ENCODE peak calls at places on chromosomes 16 and 17, in four cellular contexts. P is heart right ventricle; A is body of pancreas; T is CD4-positive, alpha-beta memory T cell. V is an unnamed sample. For H3K4me1 and H3K9me3, the result is how much of the 10 kb centered on the place peaks cover.

GRCh38 chr16:50310308-50311133 is 44.2 kb downstream of the ADCY7 start:
- DNase-seq in P (no peak), T (no peak), A (no peak), V (no peak)

GRCh38 chr17:82305727-82306300 is 11.6 kb downstream of the CD7 start:
- DNase-seq in T (no peak), P (no peak), A (no peak), V (no peak)

GRCh38 chr16:75025766-75026165 is 26.9 kb downstream of the ZNRF1 start:
- DNase-seq in A (no peak), P (no peak), T (no peak), V (no peak)

GRCh38 chr16:27529962-27530361 is 19.8 kb downstream of the GTF3C1 start:
- DNase-seq in A (no peak), T (no peak), P (no peak), V (no peak)

GRCh38 chr17:62644487-62645173 is 17.2 kb downstream of the MRC2 start:
- DNase-seq in P (no peak), T (no peak), A (no peak), V (no peak)

GRCh38 chr16:58110590-58111330 is 18.4 kb downstream of the CFAP20 start:
- DNase-seq in T (no peak), A (no peak), P (no peak), V (no peak)

GRCh38 chr16:85245307-85246172 is 133.3 kb upstream of the CIBAR2 start:
- DNase-seq in P (peak), T (peak), A (peak), V (peak)

GRCh38 chr17:72916991-72917390 is 175.5 kb downstream of the SLC39A11 start:
- DNase-seq in T (no peak), A (no peak), P (no peak), V (no peak)

GRCh38 chr16:6732166-6732565 is 600.5 kb upstream of the RBFOX1 start:
- DNase-seq in A (no peak), T (no peak), P (no peak), V (no peak)

GRCh38 chr17:49151996-49152395 is 19.4 kb downstream of the B4GALNT2 start:
- DNase-seq in T (no peak), P (no peak), A (no peak), V (no peak)

GRCh38 chr16:74271879-74272278 is 24.7 kb upstream of the PSMD7 start:
- DNase-seq in T (no peak), P (no peak), A (no peak), V (no peak)

GRCh38 chr17:16449121-16449570 is 33.8 kb downstream of the TRPV2 start:
- DNase-seq in T (no peak), P (no peak), A (no peak), V (no peak)

GRCh38 chr16:85029413-85029794 is 1.8 kb downstream of the KIAA0513 start:
- DNase-seq in T (peak), A (peak), P (no peak), V (peak)

GRCh38 chr16:53892155-53892554 is 188.2 kb downstream of the FTO start:
- DNase-seq in A (peak), T (peak), P (peak), V (no peak)

GRCh38 chr17:78338860-78339259 is 21.0 kb downstream of the SOCS3 start:
- DNase-seq in T (peak), P (no peak), A (peak), V (no peak)

GRCh38 chr16:14063618-14064581 is 7.2 kb upstream of the MRTFB start:
- DNase-seq in T (no peak), P (no peak), A (no peak), V (no peak)

GRCh38 chr17:1515640-1516402 is 591 bp downstream of the INPP5K start:
- DNase-seq in A (peak), T (peak), P (peak), V (peak)

GRCh38 chr16:4089811-4090293 is 26.4 kb downstream of the ADCY9 start:
- DNase-seq in A (no peak), T (no peak), P (no peak), V (no peak)

GRCh38 chr16:57783883-57784282 is 18.4 kb downstream of the KIFC3 start:
- DNase-seq in T (no peak), P (no peak), A (no peak), V (no peak)

GRCh38 chr16:19127674-19128131 is 13.9 kb downstream of the ITPRIPL2 start:
- DNase-seq in P (no peak), A (no peak), T (no peak), V (no peak)

GRCh38 chr17:72176902-72177660 is 56.3 kb downstream of the SOX9 start:
- DNase-seq in A (no peak), P (no peak), T (no peak), V (no peak)

GRCh38 chr16:77207029-77207428 is 7.8 kb downstream of the SYCE1L start:
- DNase-seq in A (no peak), P (no peak), T (no peak), V (no peak)

GRCh38 chr17:967122-967521 is 12.5 kb downstream of the NXN start:
- DNase-seq in T (no peak), P (no peak), A (no peak), V (no peak)

GRCh38 chr16:71555230-71555891 is 21.5 kb downstream of the TAT start:
- DNase-seq in T (no peak), A (no peak), P (no peak), V (no peak)

GRCh38 chr17:76189741-76190140 is 48.7 kb upstream of the FOXJ1 start:
- DNase-seq in A (no peak), T (no peak), P (no peak), V (no peak)
- H3K4me3 ChIP-seq in A (no peak), T (no peak), P (no peak), V (no peak)

GRCh38 chr17:39868554-39868942 is 546 bp downstream of the ZPBP2 start:
- DNase-seq in T (no peak), P (no peak), A (no peak), V (no peak)

GRCh38 chr17:39867891-39868553 is at the start of gene ZPBP2:
- DNase-seq in T (no peak), P (no peak), A (no peak), V (no peak)

GRCh38 chr17:39867084-39867890 is 715 bp upstream of the ZPBP2 start:
- DNase-seq in T (peak), P (no peak), A (no peak), V (no peak)

GRCh38 chr17:39872700-39873099 is 4.7 kb downstream of the ZPBP2 start:
- DNase-seq in A (no peak), P (no peak), T (no peak), V (no peak)

DNA sequence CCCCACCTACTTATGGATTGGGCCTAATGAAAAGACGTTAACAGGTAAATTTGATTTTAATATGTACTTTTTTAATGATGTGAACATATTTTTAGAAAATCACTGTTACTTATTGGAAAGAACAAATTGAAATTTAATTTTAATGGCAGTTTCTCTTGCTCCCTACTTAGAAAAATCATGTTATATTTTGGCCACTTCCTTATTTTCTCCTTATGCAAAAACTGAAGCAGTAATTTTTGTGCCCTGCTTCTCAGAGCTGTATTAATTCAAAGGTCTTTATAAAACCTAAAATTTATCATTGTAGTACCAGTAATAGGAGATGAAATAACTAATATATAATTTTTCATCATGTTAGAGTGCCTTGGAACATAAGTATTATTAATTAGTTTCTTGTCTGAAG is 2.8 kb downstream of the ZPBP2 start:
- DNase-seq in A (no peak), P (no peak), T (no peak), V (no peak)
- H3K4me1 ChIP-seq in A (under half), P (under half), T (under half), V (under half)

GRCh38 chr17:13176436-13176835 is 158.6 kb upstream of the ELAC2 start:
- DNase-seq in P (no peak), T (no peak), A (no peak), V (no peak)

GRCh38 chr17:13171790-13172189 is 154.0 kb upstream of the ELAC2 start:
- DNase-seq in T (no peak), A (no peak), P (no peak), V (no peak)
- H3K9me3 ChIP-seq in T (under half), A (under half), P (under half), V (under half)

DNA sequence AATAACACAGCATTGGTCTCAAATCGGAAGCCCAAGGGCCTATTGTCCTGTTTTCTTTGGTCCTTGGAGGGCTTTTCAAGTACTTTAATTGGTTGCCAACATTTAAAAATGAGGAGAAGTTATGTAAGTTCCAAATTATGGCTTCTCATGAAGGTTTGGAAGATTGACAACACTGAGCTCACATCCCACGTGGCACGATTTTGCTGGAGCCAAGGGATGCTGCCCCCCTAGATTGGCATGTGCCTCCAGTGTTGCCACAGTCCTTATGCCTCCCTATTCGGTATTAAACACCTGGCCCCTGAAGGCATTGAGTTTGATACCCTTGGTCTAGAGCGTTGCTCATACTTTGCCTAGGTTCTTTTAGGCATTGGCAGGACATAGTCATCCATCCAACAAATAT is 108.0 kb downstream of the ZNF18 start:
- DNase-seq in T (no peak), A (no peak), P (no peak), V (no peak)
- H3K4me3 ChIP-seq in T (no peak), A (no peak), P (no peak), V (no peak)

V was measured in effector memory CD4-positive, alpha-beta T cell.